ENCODE peak calls at places on chromosomes 1 and 21, in nine cellular contexts. W is dermis blood vessel endothelial cell, L is fibroblast of the aortic adventitia, P is RKO, S is kidney tubule cell, Z is substantia nigra, M is EL, G is GM20000, A is head of caudate nucleus. E is an unnamed sample.

GRCh38 chr1:157842939-157843338 is 1.3 kb upstream of the CD5L start:
- DNase-seq in W (no peak), L (no peak), P (no peak), S (no peak), Z (no peak), M (no peak), G (no peak), A (no peak), E (no peak)

GRCh38 chr1:5917591-5918274 is 74.5 kb downstream of the NPHP4 start:
- DNase-seq in W (no peak), L (no peak), P (no peak), S (no peak), Z (no peak), M (no peak), G (no peak), A (no peak), E (peak; percentile 5)

GRCh38 chr1:153572569-153573015 is 6.9 kb upstream of the S100A2 start:
- DNase-seq in W (peak; percentile 96), L (peak; percentile 85), P (peak; percentile 93), S (peak; percentile 93), Z (peak; percentile 78), M (peak; percentile 86), G (peak; percentile 78), A (peak; percentile 81), E (peak; percentile 89)

GRCh38 chr1:10106756-10107479 is 74.2 kb downstream of the UBE4B start:
- DNase-seq in W (no peak), L (no peak), P (no peak), S (no peak), Z (no peak), M (no peak), G (no peak), A (no peak), E (peak; percentile 23)

GRCh38 chr1:73092383-73092782 is 810.0 kb upstream of the NEGR1 start:
- DNase-seq in W (no peak), L (no peak), P (no peak), S (no peak), Z (no peak), M (no peak), G (no peak), A (no peak), E (no peak)

GRCh38 chr21:39182484-39183271 is 573 bp downstream of the PSMG1 start:
- DNase-seq in W (peak; percentile 41), L (peak; percentile 33), P (peak; percentile 27), S (peak; percentile 13), Z (peak; percentile 47), M (peak; percentile 26), G (no peak), A (peak; percentile 36), E (no peak)

GRCh38 chr1:223723351-223723904 is 11.1 kb downstream of the CAPN2 start:
- DNase-seq in W (no peak), L (no peak), P (no peak), S (no peak), Z (no peak), M (no peak), G (no peak), A (no peak), E (no peak)

GRCh38 chr1:198015317-198015716 is 98.1 kb downstream of the LHX9 start:
- DNase-seq in W (no peak), L (no peak), P (no peak), S (no peak), Z (no peak), M (no peak), G (no peak), A (no peak), E (no peak)

GRCh38 chr1:17023103-17023502 is 11.4 kb upstream of the ATP13A2 start:
- DNase-seq in W (no peak), L (no peak), P (no peak), S (no peak), Z (no peak), M (no peak), G (no peak), A (no peak), E (no peak)

GRCh38 chr1:61160526-61160925 is 78.2 kb downstream of the NFIA start:
- DNase-seq in W (no peak), L (no peak), P (peak; percentile 75), S (no peak), Z (no peak), M (no peak), G (no peak), A (no peak), E (peak; percentile 55)

GRCh38 chr1:29832936-29833335 is 596.6 kb downstream of the PTPRU start:
- DNase-seq in W (no peak), L (no peak), P (no peak), S (no peak), Z (no peak), M (no peak), G (no peak), A (no peak), E (no peak)

GRCh38 chr1:222814536-222815366 is at the start of gene DISP1:
- DNase-seq in W (peak; percentile 77), L (peak; percentile 79), P (peak; percentile 87), S (peak; percentile 88), Z (peak; percentile 65), M (peak; percentile 81), G (peak; percentile 89), A (peak; percentile 77), E (peak; percentile 73)

GRCh38 chr1:89503690-89504089 is 20.9 kb upstream of the LRRC8B start:
- DNase-seq in W (no peak), L (no peak), P (no peak), S (no peak), Z (no peak), M (no peak), G (no peak), A (no peak), E (no peak)

E was measured in mammary epithelial cell.